ENCODE peak calls at places on chromosome 4, in nine cellular contexts. O, J, G, R, M, P, U, X and L are unnamed samples.

GRCh38 chr4:151674804-151675290 is 86.0 kb downstream of the GATB start:
- DNase-seq in M (no peak), U (no peak), J (peak), P (no peak), G (peak), R (peak), X (no peak), O (no peak), L (peak)

GRCh38 chr4:137156054-137156453 is 376.2 kb downstream of the PCDH18 start:
- DNase-seq in R (no peak), X (no peak), P (no peak), O (no peak), J (no peak), U (no peak), G (no peak), M (no peak), L (no peak)

GRCh38 chr4:10080874-10081606 is 35.6 kb downstream of the WDR1 start:
- DNase-seq in X (no peak), R (no peak), M (no peak), P (no peak), G (no peak), U (no peak), J (no peak), O (no peak), L (no peak)

GRCh38 chr4:1174941-1175634 is 2.7 kb upstream of the SPON2 start:
- DNase-seq in G (no peak), M (no peak), O (no peak), R (peak), U (no peak), J (no peak), P (no peak), X (no peak), L (no peak)

GRCh38 chr4:169795585-169795984 is 37.8 kb upstream of the HPF1 start:
- DNase-seq in X (no peak), U (no peak), P (peak), G (no peak), M (no peak), J (no peak), R (no peak), O (no peak), L (no peak)

GRCh38 chr4:21202959-21203358 is 502.7 kb downstream of the PACRGL start:
- DNase-seq in U (no peak), O (no peak), M (no peak), G (no peak), X (no peak), J (no peak), P (no peak), R (no peak), L (no peak)

GRCh38 chr4:40289366-40290188 is 45.6 kb upstream of the CHRNA9 start:
- DNase-seq in R (no peak), M (no peak), O (no peak), P (no peak), X (peak), G (no peak), U (no peak), J (peak), L (no peak)

GRCh38 chr4:140926672-140927071 is 170.5 kb upstream of the TBC1D9 start:
- DNase-seq in P (peak), O (no peak), U (no peak), G (no peak), R (no peak), X (no peak), M (no peak), J (no peak), L (no peak)

GRCh38 chr4:10164877-10165283 is 48.3 kb upstream of the WDR1 start:
- DNase-seq in R (peak), M (no peak), J (peak), P (peak), G (no peak), O (peak), U (no peak), X (peak), L (no peak)

GRCh38 chr4:172736046-172736445 is 432.6 kb upstream of the GALNT7 start:
- DNase-seq in U (no peak), X (no peak), G (no peak), O (no peak), P (no peak), J (no peak), M (no peak), R (no peak), L (no peak)

GRCh38 chr4:177696438-177696966 is 254.3 kb upstream of the AGA start:
- DNase-seq in G (no peak), P (no peak), M (no peak), J (no peak), R (no peak), U (no peak), O (no peak), X (no peak), L (no peak)

GRCh38 chr4:2795558-2796260 is 2.8 kb downstream of the SH3BP2 start:
- DNase-seq in O (no peak), G (no peak), P (no peak), M (no peak), R (no peak), U (no peak), X (no peak), J (no peak), L (no peak)

GRCh38 chr4:141020801-141021261 is 112.4 kb downstream of the RNF150 start:
- DNase-seq in P (no peak), M (no peak), U (no peak), X (no peak), G (no peak), J (no peak), R (no peak), O (no peak), L (no peak)

GRCh38 chr4:48254381-48255072 is 15.1 kb downstream of the TEC start:
- DNase-seq in J (peak), P (no peak), X (no peak), G (no peak), U (no peak), M (no peak), O (no peak), R (peak), L (no peak)

GRCh38 chr4:2350982-2351381 is 67.5 kb downstream of the ZFYVE28 start:
- DNase-seq in X (no peak), U (no peak), J (no peak), O (no peak), P (no peak), G (no peak), M (no peak), R (no peak), L (no peak)

GRCh38 chr4:4395849-4396627 is 9.1 kb downstream of the NSG1 start:
- DNase-seq in R (no peak), J (peak), X (no peak), O (no peak), M (no peak), G (no peak), U (peak), P (no peak), L (no peak)

GRCh38 chr4:58286335-58286734 is 1176.2 kb upstream of the IGFBP7 start:
- DNase-seq in R (no peak), G (no peak), O (no peak), P (no peak), J (no peak), M (no peak), U (no peak), X (no peak), L (no peak)

GRCh38 chr4:687975-688694 is 816 bp downstream of the SLC49A3 start:
- DNase-seq in O (no peak), M (no peak), R (peak), J (no peak), X (no peak), U (no peak), G (no peak), P (no peak), L (no peak)

GRCh38 chr4:152594981-152595916 is 59.4 kb upstream of the FBXW7 start:
- DNase-seq in G (no peak), J (peak), P (no peak), U (no peak), R (no peak), X (peak), O (no peak), M (no peak), L (no peak)

GRCh38 chr4:66564901-66565648 is 894.8 kb upstream of the EPHA5 start:
- DNase-seq in U (no peak), M (no peak), X (no peak), J (no peak), R (no peak), P (no peak), G (no peak), O (no peak), L (no peak)

GRCh38 chr4:112813790-112814189 is 176.8 kb downstream of the LARP7 start:
- DNase-seq in M (no peak), G (no peak), R (no peak), P (peak), O (no peak), J (no peak), U (no peak), X (no peak), L (no peak)

GRCh38 chr4:168472920-168473319 is 7.4 kb downstream of the DDX60L start:
- DNase-seq in O (no peak), R (no peak), X (no peak), U (no peak), G (no peak), P (no peak), M (no peak), J (no peak), L (no peak)

GRCh38 chr4:82201805-82202636 is 171.8 kb downstream of the HNRNPD start:
- DNase-seq in O (peak), U (peak), P (peak), X (peak), R (no peak), G (peak), M (peak), J (peak), L (no peak)

GRCh38 chr4:176921256-176921655 is 128.5 kb upstream of the VEGFC start:
- DNase-seq in O (no peak), R (no peak), U (no peak), J (no peak), P (no peak), X (no peak), M (no peak), G (no peak), L (no peak)

GRCh38 chr4:40550900-40551546 is 78.6 kb downstream of the RBM47 start:
- DNase-seq in P (no peak), O (no peak), U (peak), G (no peak), X (peak), M (no peak), R (no peak), J (no peak), L (no peak)

GRCh38 chr4:7815562-7815961 is 124.1 kb downstream of the AFAP1 start:
- DNase-seq in G (no peak), X (no peak), J (no peak), O (peak), U (no peak), R (no peak), M (no peak), P (no peak), L (no peak)

GRCh38 chr4:15420642-15421041 is 7.2 kb upstream of the C1QTNF7 start:
- DNase-seq in P (peak), U (no peak), G (peak), O (no peak), X (no peak), R (no peak), J (no peak), M (no peak), L (peak)

GRCh38 chr4:108685036-108685686 is 34.8 kb downstream of the OSTC start:
- DNase-seq in J (no peak), U (no peak), R (no peak), G (no peak), X (no peak), P (peak), M (no peak), O (no peak), L (no peak)